ENCODE peak calls at places on chromosomes 11 and 22, in six cellular contexts. One of them, this sample, is unnamed.

GRCh38 chr22:49964136-49964492 is 3.5 kb downstream of the PIM3 start:
- DNase-seq in right lobe of liver: peak; percentile 26
- DNase-seq in prostate gland: no peak
- DNase-seq in adrenal gland: no peak
- DNase-seq in body of pancreas: no peak
- DNase-seq in esophagus squamous epithelium: no peak
- DNase-seq in this sample: peak; percentile 15

GRCh38 chr11:79049627-79050238 is 391.1 kb downstream of the TENM4 start:
- DNase-seq in prostate gland: no peak
- DNase-seq in body of pancreas: no peak
- DNase-seq in right lobe of liver: peak; percentile 69
- DNase-seq in adrenal gland: no peak
- DNase-seq in esophagus squamous epithelium: no peak
- DNase-seq in this sample: no peak

GRCh38 chr22:29016067-29016938 is 45.3 kb downstream of the C22orf31 start:
- DNase-seq in prostate gland: no peak
- DNase-seq in esophagus squamous epithelium: no peak
- DNase-seq in adrenal gland: no peak
- DNase-seq in right lobe of liver: no peak
- DNase-seq in body of pancreas: no peak
- DNase-seq in this sample: no peak

GRCh38 chr22:28904211-28904808 is 20.9 kb downstream of the ZNRF3 start:
- DNase-seq in prostate gland: peak; percentile 81
- DNase-seq in right lobe of liver: no peak
- DNase-seq in adrenal gland: no peak
- DNase-seq in esophagus squamous epithelium: no peak
- DNase-seq in body of pancreas: no peak
- DNase-seq in this sample: no peak

GRCh38 chr11:62880231-62880802 is 379 bp upstream of the SLC3A2 start:
- DNase-seq in adrenal gland: no peak
- DNase-seq in right lobe of liver: no peak
- DNase-seq in prostate gland: peak; percentile 37
- DNase-seq in body of pancreas: peak; percentile 48
- DNase-seq in esophagus squamous epithelium: no peak
- DNase-seq in this sample: peak; percentile 76

GRCh38 chr11:74680703-74681531 is 50.3 kb downstream of the CHRDL2 start:
- DNase-seq in prostate gland: peak; percentile 18
- DNase-seq in adrenal gland: no peak
- DNase-seq in right lobe of liver: no peak
- DNase-seq in body of pancreas: peak; percentile 50
- DNase-seq in esophagus squamous epithelium: no peak
- DNase-seq in this sample: peak; percentile 59

GRCh38 chr11:22037505-22037904 is 155.4 kb upstream of the ANO5 start:
- DNase-seq in body of pancreas: no peak
- DNase-seq in esophagus squamous epithelium: no peak
- DNase-seq in right lobe of liver: no peak
- DNase-seq in adrenal gland: no peak
- DNase-seq in prostate gland: no peak
- DNase-seq in this sample: no peak

GRCh38 chr11:819129-819931 is 616 bp downstream of the PNPLA2 start:
- DNase-seq in right lobe of liver: peak; percentile 95
- DNase-seq in adrenal gland: peak; percentile 91
- DNase-seq in esophagus squamous epithelium: peak; percentile 62
- DNase-seq in prostate gland: peak; percentile 93
- DNase-seq in body of pancreas: peak; percentile 95
- DNase-seq in this sample: peak; percentile 92

GRCh38 chr22:45308624-45309421 is 911 bp upstream of the FAM118A start:
- DNase-seq in adrenal gland: no peak
- DNase-seq in body of pancreas: no peak
- DNase-seq in prostate gland: no peak
- DNase-seq in esophagus squamous epithelium: no peak
- DNase-seq in right lobe of liver: no peak
- DNase-seq in this sample: no peak

GRCh38 chr11:65436412-65437032 is 13.9 kb downstream of the NEAT1 start:
- DNase-seq in esophagus squamous epithelium: no peak
- DNase-seq in right lobe of liver: peak; percentile 23
- DNase-seq in prostate gland: peak; percentile 29
- DNase-seq in body of pancreas: no peak
- DNase-seq in adrenal gland: peak; percentile 43
- DNase-seq in this sample: no peak

GRCh38 chr11:96200243-96200642 is 142.8 kb downstream of the MAML2 start:
- DNase-seq in prostate gland: no peak
- DNase-seq in right lobe of liver: no peak
- DNase-seq in adrenal gland: no peak
- DNase-seq in esophagus squamous epithelium: no peak
- DNase-seq in body of pancreas: no peak
- DNase-seq in this sample: no peak

GRCh38 chr22:49417833-49418232 is 409.8 kb downstream of the BRD1 start:
- DNase-seq in adrenal gland: no peak
- DNase-seq in right lobe of liver: no peak
- DNase-seq in prostate gland: no peak
- DNase-seq in body of pancreas: no peak
- DNase-seq in esophagus squamous epithelium: no peak
- DNase-seq in this sample: no peak

GRCh38 chr11:129268371-129268770 is 76.2 kb upstream of the ARHGAP32 start:
- DNase-seq in adrenal gland: no peak
- DNase-seq in esophagus squamous epithelium: no peak
- DNase-seq in prostate gland: no peak
- DNase-seq in body of pancreas: no peak
- DNase-seq in right lobe of liver: no peak
- DNase-seq in this sample: no peak

GRCh38 chr11:128515086-128515485 is 72.3 kb downstream of the ETS1 start:
- DNase-seq in esophagus squamous epithelium: no peak
- DNase-seq in prostate gland: no peak
- DNase-seq in body of pancreas: no peak
- DNase-seq in adrenal gland: no peak
- DNase-seq in right lobe of liver: no peak
- DNase-seq in this sample: no peak

GRCh38 chr22:49269928-49270327 is 557.7 kb downstream of the BRD1 start:
- DNase-seq in esophagus squamous epithelium: no peak
- DNase-seq in body of pancreas: no peak
- DNase-seq in prostate gland: no peak
- DNase-seq in right lobe of liver: no peak
- DNase-seq in adrenal gland: no peak
- DNase-seq in this sample: no peak

GRCh38 chr11:33187851-33188722 is 26.8 kb upstream of the CSTF3 start:
- DNase-seq in prostate gland: no peak
- DNase-seq in right lobe of liver: no peak
- DNase-seq in esophagus squamous epithelium: no peak
- DNase-seq in body of pancreas: no peak
- DNase-seq in adrenal gland: no peak
- DNase-seq in this sample: no peak

GRCh38 chr11:94134651-94135512 is 6.2 kb downstream of the PANX1 start:
- DNase-seq in right lobe of liver: peak; percentile 70
- DNase-seq in prostate gland: no peak
- DNase-seq in body of pancreas: peak; percentile 59
- DNase-seq in adrenal gland: peak; percentile 85
- DNase-seq in esophagus squamous epithelium: no peak
- DNase-seq in this sample: peak; percentile 77

GRCh38 chr11:44960200-44960845 is 9.6 kb upstream of the TP53I11 start:
- DNase-seq in prostate gland: no peak
- DNase-seq in right lobe of liver: no peak
- DNase-seq in esophagus squamous epithelium: no peak
- DNase-seq in body of pancreas: no peak
- DNase-seq in adrenal gland: no peak
- DNase-seq in this sample: no peak

GRCh38 chr11:61771995-61772455 is 19.6 kb downstream of the MYRF start:
- DNase-seq in esophagus squamous epithelium: no peak
- DNase-seq in prostate gland: no peak
- DNase-seq in adrenal gland: no peak
- DNase-seq in body of pancreas: no peak
- DNase-seq in right lobe of liver: no peak
- DNase-seq in this sample: no peak

GRCh38 chr22:47120399-47120798 is 357.9 kb downstream of the TBC1D22A start:
- DNase-seq in right lobe of liver: no peak
- DNase-seq in esophagus squamous epithelium: no peak
- DNase-seq in adrenal gland: no peak
- DNase-seq in prostate gland: no peak
- DNase-seq in body of pancreas: no peak
- DNase-seq in this sample: no peak

DNA sequence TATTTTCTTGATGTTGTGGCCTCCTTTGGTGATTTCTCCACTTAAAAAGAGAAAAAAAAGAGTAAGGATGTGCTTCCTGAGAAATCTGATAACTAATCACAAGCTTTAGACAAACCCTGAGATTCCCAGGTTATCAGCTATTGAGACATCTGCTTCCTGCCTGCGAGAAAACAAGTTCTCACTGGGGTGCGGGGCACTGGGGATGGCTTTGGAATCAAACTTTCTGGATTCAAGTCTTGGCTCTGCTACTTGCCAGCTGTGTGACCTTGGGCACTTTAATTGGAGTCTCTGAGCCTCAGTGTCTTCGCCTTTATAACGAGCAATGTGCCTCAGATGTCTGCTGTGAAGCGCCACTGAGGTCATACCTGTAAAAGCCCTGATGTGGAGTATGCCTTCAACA is 152.5 kb upstream of the NAV2 start:
- DNase-seq in adrenal gland: no peak
- DNase-seq in prostate gland: no peak
- DNase-seq in right lobe of liver: no peak
- DNase-seq in esophagus squamous epithelium: no peak
- DNase-seq in body of pancreas: no peak
- DNase-seq in this sample: no peak
- TF ChIP-seq POLR2A in adrenal gland: no peak
- TF ChIP-seq POLR2A in prostate gland: no peak
- TF ChIP-seq POLR2A in right lobe of liver: no peak
- TF ChIP-seq POLR2A in esophagus squamous epithelium: no peak
- TF ChIP-seq POLR2A in body of pancreas: no peak
- TF ChIP-seq POLR2A in this sample: no peak

GRCh38 chr11:107929611-107930200 is 1.5 kb downstream of the RAB39A start:
- DNase-seq in prostate gland: no peak
- DNase-seq in esophagus squamous epithelium: no peak
- DNase-seq in right lobe of liver: peak; percentile 25
- DNase-seq in body of pancreas: no peak
- DNase-seq in adrenal gland: peak; percentile 10
- DNase-seq in this sample: no peak

GRCh38 chr11:107928046-107928766 is at the start of gene RAB39A:
- DNase-seq in prostate gland: peak; percentile 80
- DNase-seq in adrenal gland: peak; percentile 89
- DNase-seq in esophagus squamous epithelium: peak; percentile 62
- DNase-seq in body of pancreas: peak; percentile 93
- DNase-seq in right lobe of liver: peak; percentile 81
- DNase-seq in this sample: peak; percentile 20

GRCh38 chr11:107928767-107929507 is 689 bp downstream of the RAB39A start:
- DNase-seq in body of pancreas: peak; percentile 11
- DNase-seq in right lobe of liver: peak; percentile 19
- DNase-seq in adrenal gland: peak; percentile 23
- DNase-seq in esophagus squamous epithelium: no peak
- DNase-seq in prostate gland: no peak
- DNase-seq in this sample: no peak

GRCh38 chr11:107927559-107927958 is 689 bp upstream of the RAB39A start:
- DNase-seq in body of pancreas: no peak
- DNase-seq in adrenal gland: no peak
- DNase-seq in prostate gland: no peak
- DNase-seq in esophagus squamous epithelium: no peak
- DNase-seq in right lobe of liver: no peak
- DNase-seq in this sample: no peak

DNA sequence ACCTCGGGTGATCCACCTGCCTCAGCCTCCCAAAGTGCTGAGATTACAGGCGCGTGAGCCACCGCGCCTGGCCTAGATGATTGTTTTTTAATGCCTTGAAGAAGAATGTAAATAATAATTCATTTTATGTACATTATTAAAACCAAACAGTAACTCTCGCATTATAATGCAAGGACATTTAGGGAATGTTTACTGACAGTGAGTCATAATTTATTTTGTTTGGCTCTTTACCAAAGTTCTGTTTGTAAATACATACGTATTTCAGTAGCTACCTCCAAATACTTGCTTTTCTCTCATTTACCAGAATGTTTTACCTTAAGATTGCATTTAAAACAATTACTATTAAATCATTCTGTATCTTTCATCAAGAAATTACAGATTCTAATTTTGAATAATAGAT is 3.0 kb downstream of the RAB39A start:
- DNase-seq in prostate gland: no peak
- DNase-seq in body of pancreas: no peak
- DNase-seq in adrenal gland: no peak
- DNase-seq in right lobe of liver: no peak
- DNase-seq in esophagus squamous epithelium: no peak
- DNase-seq in this sample: no peak
- H3K27me3 ChIP-seq in prostate gland: no peaks in the 10 kb centered on the region
- H3K27me3 ChIP-seq in body of pancreas: peaks cover 8% of the 10 kb centered on the region
- H3K27me3 ChIP-seq in adrenal gland: peaks cover 6% of the 10 kb centered on the region
- H3K27me3 ChIP-seq in right lobe of liver: no peaks in the 10 kb centered on the region
- H3K27me3 ChIP-seq in esophagus squamous epithelium: peaks cover 7% of the 10 kb centered on the region
- H3K27me3 ChIP-seq in this sample: peaks cover 8% of the 10 kb centered on the region

DNA sequence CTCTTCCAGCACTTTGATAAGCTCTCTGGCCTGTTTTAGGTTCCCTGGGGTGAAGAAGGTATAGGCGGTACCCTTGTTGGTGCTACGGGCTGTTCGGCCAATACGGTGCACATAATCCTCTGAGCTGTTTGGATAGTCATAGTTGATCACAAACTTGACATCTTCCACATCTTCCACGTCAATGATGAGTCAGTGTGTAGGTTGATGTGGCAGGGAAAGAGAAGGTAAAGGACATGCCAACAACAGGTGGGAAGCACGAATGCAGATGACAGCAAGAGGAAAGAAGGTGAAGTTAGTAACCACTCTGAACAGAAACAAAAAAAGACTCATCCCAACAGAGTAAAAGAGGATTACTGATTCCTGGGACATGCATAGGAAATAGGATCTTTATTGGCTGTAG is 18.2 kb downstream of the DDX17 start:
- DNase-seq in esophagus squamous epithelium: no peak
- DNase-seq in body of pancreas: no peak
- DNase-seq in right lobe of liver: no peak
- DNase-seq in prostate gland: no peak
- DNase-seq in adrenal gland: no peak
- DNase-seq in this sample: no peak
- TF ChIP-seq POLR2A in esophagus squamous epithelium: no peak
- TF ChIP-seq POLR2A in body of pancreas: no peak
- TF ChIP-seq POLR2A in right lobe of liver: no peak
- TF ChIP-seq POLR2A in prostate gland: no peak
- TF ChIP-seq POLR2A in adrenal gland: no peak
- TF ChIP-seq POLR2A in this sample: no peak

DNA sequence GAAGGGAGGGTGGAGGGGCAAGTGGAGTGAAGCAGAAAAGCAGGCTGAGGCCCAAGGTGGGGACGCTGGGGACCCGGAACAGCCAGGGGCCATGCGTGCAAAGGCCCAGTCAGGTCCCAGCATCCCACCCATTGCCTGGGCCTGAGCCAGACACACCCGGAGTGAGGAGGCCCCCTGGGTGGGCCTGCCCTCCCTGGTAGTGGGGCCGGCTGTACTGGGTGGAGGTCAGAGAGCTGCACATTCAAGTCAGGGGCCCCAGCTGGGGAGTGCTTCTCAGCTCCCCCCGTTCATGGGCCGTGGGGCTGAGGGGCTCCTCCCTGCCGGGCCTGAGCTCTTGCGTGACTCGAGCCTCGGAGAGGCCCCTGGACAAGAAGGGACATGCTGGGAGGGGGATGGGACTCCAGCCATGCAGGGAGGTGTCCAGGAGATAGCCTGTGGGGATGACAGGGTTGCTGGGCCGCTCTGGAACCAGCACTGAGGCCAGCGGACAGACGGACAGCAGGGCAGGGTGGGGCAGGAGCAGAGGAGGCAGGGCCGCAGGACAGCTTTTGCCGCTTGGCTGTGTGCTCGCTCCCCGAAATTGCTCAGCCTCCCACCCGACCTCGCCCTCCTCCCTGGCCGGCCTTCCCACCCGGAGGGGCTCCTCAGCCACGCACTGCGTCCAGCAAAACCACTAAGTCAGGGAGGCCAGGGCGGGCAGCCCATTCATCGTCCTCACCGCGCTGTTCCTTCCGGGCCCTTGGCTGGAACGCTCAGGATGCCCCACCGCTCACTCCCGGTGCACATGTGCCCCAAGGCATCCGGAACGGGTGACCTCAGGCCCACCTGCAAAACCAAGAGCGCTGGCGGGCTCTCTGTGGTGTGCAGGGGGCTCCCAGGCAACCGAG is 7.9 kb downstream of the TNNT3 start:
- DNase-seq in esophagus squamous epithelium: no peak
- DNase-seq in body of pancreas: no peak
- DNase-seq in adrenal gland: peak; percentile 9
- DNase-seq in right lobe of liver: peak; percentile 11
- DNase-seq in prostate gland: no peak
- DNase-seq in this sample: peak; percentile 39
- H3K27me3 ChIP-seq in esophagus squamous epithelium: no peaks in the 10 kb centered on the region
- H3K27me3 ChIP-seq in body of pancreas: no peaks in the 10 kb centered on the region
- H3K27me3 ChIP-seq in adrenal gland: no peaks in the 10 kb centered on the region
- H3K27me3 ChIP-seq in right lobe of liver: no peaks in the 10 kb centered on the region
- H3K27me3 ChIP-seq in prostate gland: no peaks in the 10 kb centered on the region
- H3K27me3 ChIP-seq in this sample: no peaks in the 10 kb centered on the region

This sample was measured in uterus.